ENCODE peak calls at places on chromosomes 11 and 22, in eight cellular contexts. Z is esophagus squamous epithelium; A is HCT116; S is lung; U is psoas muscle; K is CD8-positive, alpha-beta T cell; Y is upper lobe of right lung; E is pancreas. W is an unnamed sample. For H3K9me3, the result is how much of the 10 kb centered on the place peaks cover.

GRCh38 chr22:19036523-19037273 is 85.5 kb downstream of the DGCR2 start:
- DNase-seq in Z (no peak), E (no peak), A (no peak), Y (peak), K (no peak), S (no peak), U (no peak), W (no peak)

GRCh38 chr22:46272196-46272595 is 4.4 kb downstream of the TTC38 start:
- DNase-seq in E (no peak), K (no peak), A (no peak), Y (no peak), S (no peak), U (no peak), Z (no peak), W (no peak)

GRCh38 chr11:111540114-111540920 is at the start of gene LAYN:
- DNase-seq in A (no peak), Z (no peak), S (no peak), K (peak), E (peak), U (peak), Y (peak), W (peak)

GRCh38 chr11:1782831-1783724 is 19.4 kb upstream of the CTSD start:
- DNase-seq in E (no peak), K (no peak), U (no peak), Z (no peak), Y (no peak), S (no peak), A (no peak), W (no peak)

GRCh38 chr11:13772223-13773046 is 104.0 kb downstream of the FAR1 start:
- DNase-seq in E (no peak), Y (no peak), U (no peak), S (no peak), A (peak), K (no peak), Z (no peak), W (peak)

GRCh38 chr11:124934862-124935547 is 842 bp downstream of the HEPACAM start:
- DNase-seq in K (no peak), E (no peak), U (no peak), Z (no peak), Y (no peak), S (no peak), A (no peak), W (no peak)

GRCh38 chr11:32487270-32487669 is 51.9 kb upstream of the WT1 start:
- DNase-seq in K (no peak), A (peak), E (no peak), U (no peak), Z (no peak), Y (no peak), S (no peak), W (no peak)

GRCh38 chr11:124276081-124276480 is 19.9 kb downstream of the OR8G5 start:
- DNase-seq in A (no peak), Y (no peak), K (no peak), U (no peak), Z (no peak), S (no peak), E (no peak), W (no peak)

GRCh38 chr11:2944953-2945756 is 15.9 kb upstream of the PHLDA2 start:
- DNase-seq in E (peak), U (peak), Y (peak), Z (no peak), K (no peak), A (no peak), S (peak), W (peak)

GRCh38 chr11:129115652-129116585 is 76.2 kb downstream of the ARHGAP32 start:
- DNase-seq in U (no peak), S (no peak), A (peak), Y (no peak), K (no peak), E (no peak), Z (no peak), W (no peak)

GRCh38 chr11:65013692-65014145 is 241 bp upstream of the ARL2 start:
- DNase-seq in Y (peak), K (peak), A (peak), Z (peak), S (peak), E (peak), U (peak), W (peak)

GRCh38 chr22:23357028-23357427 is 176.7 kb downstream of the BCR start:
- DNase-seq in K (no peak), Z (no peak), Y (no peak), A (no peak), S (no peak), U (no peak), E (no peak), W (no peak)

GRCh38 chr11:71489311-71490043 is 36.5 kb downstream of the NADSYN1 start:
- DNase-seq in A (no peak), S (no peak), E (no peak), K (no peak), Z (no peak), U (no peak), Y (no peak), W (no peak)

GRCh38 chr22:38864361-38865191 is 7.4 kb downstream of the CBX6 start:
- DNase-seq in U (peak), Z (no peak), K (no peak), E (peak), A (no peak), S (no peak), Y (peak), W (peak)

GRCh38 chr11:71194702-71195101 is 57.7 kb downstream of the SHANK2 start:
- DNase-seq in Z (no peak), E (no peak), S (no peak), U (no peak), A (no peak), Y (no peak), K (no peak), W (no peak)

GRCh38 chr11:22624742-22625447 is 728 bp downstream of the FANCF start:
- DNase-seq in Y (peak), S (peak), Z (peak), K (peak), A (peak), E (peak), U (peak), W (peak)

GRCh38 chr11:102428696-102429095 is 23.9 kb downstream of the TMEM123 start:
- DNase-seq in A (no peak), Z (no peak), E (no peak), S (no peak), K (no peak), Y (no peak), U (no peak), W (no peak)

GRCh38 chr22:36332623-36333331 is 55.0 kb downstream of the MYH9 start:
- DNase-seq in U (no peak), S (no peak), E (no peak), Y (no peak), K (no peak), Z (no peak), A (no peak), W (peak)

GRCh38 chr22:40746428-40747220 is 67.3 kb downstream of the MCHR1 start:
- DNase-seq in Y (no peak), U (no peak), Z (no peak), S (no peak), E (no peak), A (no peak), K (no peak), W (no peak)

GRCh38 chr22:20653012-20653794 is 120.7 kb upstream of the SERPIND1 start:
- DNase-seq in Z (no peak), A (no peak), Y (no peak), E (no peak), S (no peak), K (no peak), U (no peak), W (no peak)

GRCh38 chr22:42933783-42934144 is 76.7 kb upstream of the ARFGAP3 start:
- DNase-seq in A (no peak), S (no peak), E (no peak), Y (no peak), Z (no peak), K (no peak), U (no peak), W (no peak)

GRCh38 chr11:19670030-19670761 is 42.4 kb upstream of the NAV2 start:
- DNase-seq in E (no peak), U (no peak), A (peak), S (no peak), Y (no peak), Z (no peak), K (no peak), W (peak)

GRCh38 chr11:10197091-10197490 is 96.9 kb downstream of the SBF2 start:
- DNase-seq in Z (no peak), S (no peak), U (no peak), Y (no peak), A (no peak), E (no peak), K (no peak), W (no peak)

GRCh38 chr11:74739546-74740270 is 8.5 kb upstream of the CHRDL2 start:
- DNase-seq in S (peak), A (peak), K (peak), E (peak), U (peak), Y (no peak), Z (no peak), W (peak)

GRCh38 chr11:123977731-123978347 is at the start of gene OR10S1:
- DNase-seq in K (no peak), S (no peak), U (no peak), Z (no peak), E (no peak), A (peak), Y (no peak), W (no peak)

GRCh38 chr22:37483594-37484114 is 2.5 kb downstream of the MFNG start:
- DNase-seq in E (no peak), S (no peak), U (no peak), A (no peak), Y (no peak), Z (no peak), K (no peak), W (peak)

GRCh38 chr11:10459029-10459970 is 4.2 kb downstream of the AMPD3 start:
- DNase-seq in K (peak), E (no peak), U (no peak), A (no peak), S (no peak), Z (no peak), Y (no peak), W (no peak)

GRCh38 chr11:126357969-126358762 is 2.7 kb downstream of the ST3GAL4 start:
- DNase-seq in E (no peak), A (no peak), S (no peak), U (no peak), Z (no peak), K (no peak), Y (peak), W (no peak)
- H3K4me3 ChIP-seq in E (no peak), A (no peak), S (no peak), U (no peak), Z (peak), K (no peak), Y (peak), W (no peak)

GRCh38 chr22:25853902-25854301 is 111.9 kb downstream of the MYO18B start:
- DNase-seq in U (no peak), S (no peak), Z (no peak), E (no peak), K (no peak), A (peak), Y (no peak), W (no peak)
- TF ChIP-seq CTCF in U (no peak), S (no peak), Z (no peak), E (no peak), K (no peak), A (peak), Y (no peak), W (no peak)

DNA sequence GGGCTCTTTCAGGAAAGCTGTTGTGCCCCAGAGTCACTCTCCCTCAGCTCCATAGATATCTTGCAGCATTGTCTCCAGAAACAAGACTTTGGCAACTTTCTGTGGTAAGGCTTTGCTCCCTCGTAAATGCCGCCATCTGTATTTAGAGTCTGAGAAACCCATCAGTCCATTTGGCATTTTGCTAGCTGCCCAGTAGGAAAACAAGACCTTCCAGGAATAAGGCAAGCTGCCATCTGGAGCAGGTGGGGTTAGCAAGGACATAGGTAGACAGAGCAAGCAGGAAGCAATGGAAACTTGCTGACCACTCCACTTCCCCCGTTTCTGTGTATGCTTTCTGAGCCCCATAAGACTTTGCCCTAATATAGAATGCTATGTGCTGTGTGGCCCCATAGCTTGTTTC is 131.9 kb downstream of the SPATA19 start:
- DNase-seq in K (no peak), S (no peak), E (no peak), U (no peak), Z (no peak), Y (no peak), A (no peak), W (no peak)
- H3K9me3 ChIP-seq in K (under half), S (under half), E (under half), U (under half), Z (under half), Y (under half), A (under half), W (under half)

GRCh38 chr22:28440517-28441366 is 238.9 kb downstream of the TTC28 start:
- DNase-seq in E (no peak), Y (no peak), Z (no peak), A (no peak), S (no peak), U (no peak), K (no peak), W (no peak)

GRCh38 chr22:28442951-28443876 is 236.4 kb downstream of the TTC28 start:
- DNase-seq in K (peak), A (no peak), E (peak), S (peak), Z (no peak), U (peak), Y (peak), W (peak)

GRCh38 chr22:28442264-28442950 is 237.2 kb downstream of the TTC28 start:
- DNase-seq in A (peak), K (peak), E (peak), Y (peak), S (peak), U (peak), Z (no peak), W (peak)

GRCh38 chr22:28444659-28445058 is 235.0 kb downstream of the TTC28 start:
- DNase-seq in Y (no peak), U (no peak), S (no peak), Z (no peak), A (no peak), E (no peak), K (no peak), W (no peak)

GRCh38 chr22:28441720-28442263 is 237.8 kb downstream of the TTC28 start:
- DNase-seq in S (no peak), E (no peak), K (no peak), A (no peak), Z (no peak), Y (no peak), U (no peak), W (peak)
- H3K4me3 ChIP-seq in S (peak), E (no peak), K (peak), A (no peak), Z (peak), Y (peak), U (peak), W (no peak)

GRCh38 chr11:11478687-11479086 is 125.6 kb upstream of the CSNK2A3 start:
- DNase-seq in A (no peak), S (no peak), Z (no peak), U (no peak), E (no peak), Y (no peak), K (no peak), W (no peak)
- TF ChIP-seq CTCF in A (peak), S (no peak), Z (no peak), U (no peak), E (no peak), Y (no peak), K (no peak), W (no peak)

DNA sequence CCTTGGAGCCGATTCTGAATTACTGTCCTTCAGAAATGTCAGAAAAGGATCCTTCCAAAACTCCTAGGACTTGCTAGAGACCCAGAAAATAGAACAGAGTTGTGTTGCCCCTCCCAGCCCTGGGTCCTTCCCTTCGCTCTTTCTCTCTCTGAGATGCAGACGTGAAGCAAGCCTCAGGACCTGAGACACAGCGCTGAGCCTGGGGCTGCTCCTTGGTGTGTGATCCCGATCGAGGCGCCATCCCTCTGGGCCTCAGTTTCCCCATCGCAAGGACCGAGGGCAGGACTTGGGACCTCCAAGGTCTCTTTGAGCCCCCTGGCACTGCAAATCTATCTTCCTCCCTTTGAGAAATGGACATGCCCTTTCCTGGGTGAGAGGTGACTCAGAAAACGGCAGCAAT is 533.5 kb downstream of the TBC1D22A start:
- DNase-seq in S (no peak), A (no peak), K (no peak), Y (no peak), Z (no peak), U (no peak), E (no peak), W (no peak)
- H3K9me3 ChIP-seq in S (under half), A (under half), K (under half), Y (under half), Z (under half), U (under half), E (under half), W (under half)